ENCODE peak calls at places on chromosomes 3 and 15, in nine cellular contexts. One of them, this sample, is unnamed.

GRCh38 chr3:15427981-15428380 is 583 bp downstream of the EAF1 start:
- DNase-seq in NCI-H1092: no peak
- DNase-seq in aorta: no peak
- DNase-seq in activated T-cell treated with anti-CD3 and anti-CD28 coated beads, Interleukin-2, amount 50 U/mL, for 1 hour: no peak
- DNase-seq in dorsolateral prefrontal cortex: no peak
- DNase-seq in esophagus squamous epithelium: no peak
- DNase-seq in ELF-1: no peak
- DNase-seq in body of pancreas: peak
- DNase-seq in activated CD4-positive, alpha-beta T cell treated with anti-CD3 and anti-CD28 coated beads, Interleukin-2, amount 50 U/mL, for 4 hours: no peak
- DNase-seq in this sample: no peak

GRCh38 chr3:164879201-164879600 is 199.1 kb downstream of the SI start:
- DNase-seq in esophagus squamous epithelium: no peak
- DNase-seq in aorta: no peak
- DNase-seq in ELF-1: no peak
- DNase-seq in dorsolateral prefrontal cortex: no peak
- DNase-seq in activated T-cell treated with anti-CD3 and anti-CD28 coated beads, Interleukin-2, amount 50 U/mL, for 1 hour: no peak
- DNase-seq in body of pancreas: no peak
- DNase-seq in NCI-H1092: no peak
- DNase-seq in activated CD4-positive, alpha-beta T cell treated with anti-CD3 and anti-CD28 coated beads, Interleukin-2, amount 50 U/mL, for 4 hours: no peak
- DNase-seq in this sample: peak

GRCh38 chr3:30749230-30749629 is 142.8 kb downstream of the TGFBR2 start:
- DNase-seq in activated CD4-positive, alpha-beta T cell treated with anti-CD3 and anti-CD28 coated beads, Interleukin-2, amount 50 U/mL, for 4 hours: no peak
- DNase-seq in esophagus squamous epithelium: no peak
- DNase-seq in dorsolateral prefrontal cortex: no peak
- DNase-seq in body of pancreas: no peak
- DNase-seq in NCI-H1092: no peak
- DNase-seq in ELF-1: no peak
- DNase-seq in activated T-cell treated with anti-CD3 and anti-CD28 coated beads, Interleukin-2, amount 50 U/mL, for 1 hour: no peak
- DNase-seq in aorta: no peak
- DNase-seq in this sample: no peak

GRCh38 chr15:48493084-48493762 is 152.3 kb downstream of the FBN1 start:
- DNase-seq in esophagus squamous epithelium: no peak
- DNase-seq in activated T-cell treated with anti-CD3 and anti-CD28 coated beads, Interleukin-2, amount 50 U/mL, for 1 hour: no peak
- DNase-seq in dorsolateral prefrontal cortex: no peak
- DNase-seq in aorta: no peak
- DNase-seq in body of pancreas: no peak
- DNase-seq in ELF-1: no peak
- DNase-seq in activated CD4-positive, alpha-beta T cell treated with anti-CD3 and anti-CD28 coated beads, Interleukin-2, amount 50 U/mL, for 4 hours: no peak
- DNase-seq in NCI-H1092: no peak
- DNase-seq in this sample: no peak

GRCh38 chr15:78140296-78140695 is 8.9 kb upstream of the IDH3A start:
- DNase-seq in activated T-cell treated with anti-CD3 and anti-CD28 coated beads, Interleukin-2, amount 50 U/mL, for 1 hour: no peak
- DNase-seq in body of pancreas: no peak
- DNase-seq in dorsolateral prefrontal cortex: no peak
- DNase-seq in esophagus squamous epithelium: no peak
- DNase-seq in aorta: no peak
- DNase-seq in NCI-H1092: no peak
- DNase-seq in ELF-1: no peak
- DNase-seq in activated CD4-positive, alpha-beta T cell treated with anti-CD3 and anti-CD28 coated beads, Interleukin-2, amount 50 U/mL, for 4 hours: no peak
- DNase-seq in this sample: no peak

GRCh38 chr3:134030382-134030753 is 643 bp upstream of the SLCO2A1 start:
- DNase-seq in dorsolateral prefrontal cortex: no peak
- DNase-seq in NCI-H1092: peak
- DNase-seq in activated T-cell treated with anti-CD3 and anti-CD28 coated beads, Interleukin-2, amount 50 U/mL, for 1 hour: no peak
- DNase-seq in activated CD4-positive, alpha-beta T cell treated with anti-CD3 and anti-CD28 coated beads, Interleukin-2, amount 50 U/mL, for 4 hours: no peak
- DNase-seq in aorta: no peak
- DNase-seq in body of pancreas: no peak
- DNase-seq in esophagus squamous epithelium: no peak
- DNase-seq in ELF-1: no peak
- DNase-seq in this sample: no peak

GRCh38 chr15:66565731-66566130 is at the start of gene LCTL:
- DNase-seq in ELF-1: peak
- DNase-seq in esophagus squamous epithelium: no peak
- DNase-seq in activated CD4-positive, alpha-beta T cell treated with anti-CD3 and anti-CD28 coated beads, Interleukin-2, amount 50 U/mL, for 4 hours: no peak
- DNase-seq in dorsolateral prefrontal cortex: no peak
- DNase-seq in body of pancreas: no peak
- DNase-seq in aorta: no peak
- DNase-seq in activated T-cell treated with anti-CD3 and anti-CD28 coated beads, Interleukin-2, amount 50 U/mL, for 1 hour: no peak
- DNase-seq in NCI-H1092: no peak
- DNase-seq in this sample: no peak

GRCh38 chr15:56361978-56362377 is 3.2 kb upstream of the TEX9 start:
- DNase-seq in esophagus squamous epithelium: no peak
- DNase-seq in activated CD4-positive, alpha-beta T cell treated with anti-CD3 and anti-CD28 coated beads, Interleukin-2, amount 50 U/mL, for 4 hours: no peak
- DNase-seq in ELF-1: no peak
- DNase-seq in activated T-cell treated with anti-CD3 and anti-CD28 coated beads, Interleukin-2, amount 50 U/mL, for 1 hour: no peak
- DNase-seq in aorta: no peak
- DNase-seq in NCI-H1092: no peak
- DNase-seq in dorsolateral prefrontal cortex: no peak
- DNase-seq in body of pancreas: no peak
- DNase-seq in this sample: no peak

GRCh38 chr3:8869613-8870012 is 93.7 kb downstream of the RAD18 start:
- DNase-seq in activated T-cell treated with anti-CD3 and anti-CD28 coated beads, Interleukin-2, amount 50 U/mL, for 1 hour: no peak
- DNase-seq in activated CD4-positive, alpha-beta T cell treated with anti-CD3 and anti-CD28 coated beads, Interleukin-2, amount 50 U/mL, for 4 hours: no peak
- DNase-seq in dorsolateral prefrontal cortex: no peak
- DNase-seq in NCI-H1092: no peak
- DNase-seq in esophagus squamous epithelium: no peak
- DNase-seq in ELF-1: no peak
- DNase-seq in aorta: no peak
- DNase-seq in body of pancreas: no peak
- DNase-seq in this sample: no peak

GRCh38 chr3:78565712-78566111 is 1202.1 kb downstream of the ROBO1 start:
- DNase-seq in ELF-1: no peak
- DNase-seq in dorsolateral prefrontal cortex: no peak
- DNase-seq in activated T-cell treated with anti-CD3 and anti-CD28 coated beads, Interleukin-2, amount 50 U/mL, for 1 hour: no peak
- DNase-seq in esophagus squamous epithelium: no peak
- DNase-seq in body of pancreas: no peak
- DNase-seq in aorta: no peak
- DNase-seq in NCI-H1092: no peak
- DNase-seq in activated CD4-positive, alpha-beta T cell treated with anti-CD3 and anti-CD28 coated beads, Interleukin-2, amount 50 U/mL, for 4 hours: no peak
- DNase-seq in this sample: no peak

GRCh38 chr3:124858275-124858674 is 28.9 kb downstream of the ITGB5 start:
- DNase-seq in activated T-cell treated with anti-CD3 and anti-CD28 coated beads, Interleukin-2, amount 50 U/mL, for 1 hour: no peak
- DNase-seq in NCI-H1092: no peak
- DNase-seq in body of pancreas: no peak
- DNase-seq in aorta: no peak
- DNase-seq in activated CD4-positive, alpha-beta T cell treated with anti-CD3 and anti-CD28 coated beads, Interleukin-2, amount 50 U/mL, for 4 hours: no peak
- DNase-seq in esophagus squamous epithelium: no peak
- DNase-seq in dorsolateral prefrontal cortex: no peak
- DNase-seq in ELF-1: no peak
- DNase-seq in this sample: no peak